ENCODE peak calls at places on chromosomes 4 and X, in eight cellular contexts. One of them, this sample, is unnamed.

GRCh38 chr4:106351016-106351415 is 17.6 kb downstream of the GIMD1 start:
- DNase-seq in GM19239: no peak
- DNase-seq in activated CD4-positive, alpha-beta T cell treated with anti-CD3 and anti-CD28 coated beads for 36 hours: no peak
- DNase-seq in activated naive CD8-positive, alpha-beta T cell treated with anti-CD3 and anti-CD28 coated beads, Interleukin-2, amount 50 U/mL, for 24 hours: no peak
- DNase-seq in EH: no peak
- DNase-seq in activated naive CD4-positive, alpha-beta T cell: no peak
- DNase-seq in nephron progenitor cell: no peak
- DNase-seq in endodermal cell: no peak
- DNase-seq in this sample: no peak

GRCh38 chrX:70636218-70636617 is 191.6 kb downstream of the DLG3 start:
- DNase-seq in GM19239: no peak
- DNase-seq in activated CD4-positive, alpha-beta T cell treated with anti-CD3 and anti-CD28 coated beads for 36 hours: no peak
- DNase-seq in activated naive CD8-positive, alpha-beta T cell treated with anti-CD3 and anti-CD28 coated beads, Interleukin-2, amount 50 U/mL, for 24 hours: no peak
- DNase-seq in EH: no peak
- DNase-seq in activated naive CD4-positive, alpha-beta T cell: no peak
- DNase-seq in nephron progenitor cell: no peak
- DNase-seq in endodermal cell: no peak
- DNase-seq in this sample: no peak

GRCh38 chr4:145216532-145216931 is 36.1 kb upstream of the OTUD4 start:
- DNase-seq in GM19239: no peak
- DNase-seq in activated CD4-positive, alpha-beta T cell treated with anti-CD3 and anti-CD28 coated beads for 36 hours: no peak
- DNase-seq in activated naive CD8-positive, alpha-beta T cell treated with anti-CD3 and anti-CD28 coated beads, Interleukin-2, amount 50 U/mL, for 24 hours: no peak
- DNase-seq in EH: peak
- DNase-seq in activated naive CD4-positive, alpha-beta T cell: no peak
- DNase-seq in nephron progenitor cell: no peak
- DNase-seq in endodermal cell: no peak
- DNase-seq in this sample: no peak

GRCh38 chrX:111812889-111813563 is 63.0 kb upstream of the TRPC5OS start:
- DNase-seq in GM19239: no peak
- DNase-seq in activated CD4-positive, alpha-beta T cell treated with anti-CD3 and anti-CD28 coated beads for 36 hours: no peak
- DNase-seq in activated naive CD8-positive, alpha-beta T cell treated with anti-CD3 and anti-CD28 coated beads, Interleukin-2, amount 50 U/mL, for 24 hours: no peak
- DNase-seq in EH: no peak
- DNase-seq in activated naive CD4-positive, alpha-beta T cell: no peak
- DNase-seq in nephron progenitor cell: no peak
- DNase-seq in endodermal cell: no peak
- DNase-seq in this sample: no peak

GRCh38 chrX:1239681-1240142 is 27.3 kb upstream of the CRLF2 start:
- DNase-seq in GM19239: peak
- DNase-seq in activated CD4-positive, alpha-beta T cell treated with anti-CD3 and anti-CD28 coated beads for 36 hours: peak
- DNase-seq in activated naive CD8-positive, alpha-beta T cell treated with anti-CD3 and anti-CD28 coated beads, Interleukin-2, amount 50 U/mL, for 24 hours: peak
- DNase-seq in EH: no peak
- DNase-seq in activated naive CD4-positive, alpha-beta T cell: no peak
- DNase-seq in nephron progenitor cell: no peak
- DNase-seq in endodermal cell: no peak
- DNase-seq in this sample: peak

GRCh38 chr4:8026455-8026854 is 86.8 kb upstream of the AFAP1 start:
- DNase-seq in GM19239: no peak
- DNase-seq in activated CD4-positive, alpha-beta T cell treated with anti-CD3 and anti-CD28 coated beads for 36 hours: no peak
- DNase-seq in activated naive CD8-positive, alpha-beta T cell treated with anti-CD3 and anti-CD28 coated beads, Interleukin-2, amount 50 U/mL, for 24 hours: no peak
- DNase-seq in EH: no peak
- DNase-seq in activated naive CD4-positive, alpha-beta T cell: no peak
- DNase-seq in nephron progenitor cell: no peak
- DNase-seq in endodermal cell: no peak
- DNase-seq in this sample: no peak

GRCh38 chr4:90922174-90922573 is 795.0 kb downstream of the CCSER1 start:
- DNase-seq in GM19239: no peak
- DNase-seq in activated CD4-positive, alpha-beta T cell treated with anti-CD3 and anti-CD28 coated beads for 36 hours: no peak
- DNase-seq in activated naive CD8-positive, alpha-beta T cell treated with anti-CD3 and anti-CD28 coated beads, Interleukin-2, amount 50 U/mL, for 24 hours: no peak
- DNase-seq in EH: no peak
- DNase-seq in activated naive CD4-positive, alpha-beta T cell: no peak
- DNase-seq in nephron progenitor cell: no peak
- DNase-seq in endodermal cell: no peak
- DNase-seq in this sample: no peak

GRCh38 chr4:25843340-25844097 is 19.3 kb downstream of the SEL1L3 start:
- DNase-seq in GM19239: no peak
- DNase-seq in activated CD4-positive, alpha-beta T cell treated with anti-CD3 and anti-CD28 coated beads for 36 hours: peak
- DNase-seq in activated naive CD8-positive, alpha-beta T cell treated with anti-CD3 and anti-CD28 coated beads, Interleukin-2, amount 50 U/mL, for 24 hours: no peak
- DNase-seq in EH: no peak
- DNase-seq in activated naive CD4-positive, alpha-beta T cell: no peak
- DNase-seq in nephron progenitor cell: no peak
- DNase-seq in endodermal cell: no peak
- DNase-seq in this sample: peak

GRCh38 chr4:152896819-152897218 is 39.3 kb upstream of the FHDC1 start:
- DNase-seq in GM19239: no peak
- DNase-seq in activated CD4-positive, alpha-beta T cell treated with anti-CD3 and anti-CD28 coated beads for 36 hours: no peak
- DNase-seq in activated naive CD8-positive, alpha-beta T cell treated with anti-CD3 and anti-CD28 coated beads, Interleukin-2, amount 50 U/mL, for 24 hours: no peak
- DNase-seq in EH: peak
- DNase-seq in activated naive CD4-positive, alpha-beta T cell: no peak
- DNase-seq in nephron progenitor cell: no peak
- DNase-seq in endodermal cell: no peak
- DNase-seq in this sample: no peak

GRCh38 chrX:72716766-72717165 is 2.7 kb upstream of the PHKA1 start:
- DNase-seq in GM19239: no peak
- DNase-seq in activated CD4-positive, alpha-beta T cell treated with anti-CD3 and anti-CD28 coated beads for 36 hours: no peak
- DNase-seq in activated naive CD8-positive, alpha-beta T cell treated with anti-CD3 and anti-CD28 coated beads, Interleukin-2, amount 50 U/mL, for 24 hours: no peak
- DNase-seq in EH: no peak
- DNase-seq in activated naive CD4-positive, alpha-beta T cell: no peak
- DNase-seq in nephron progenitor cell: no peak
- DNase-seq in endodermal cell: no peak
- DNase-seq in this sample: no peak

GRCh38 chrX:143635915-143636314 is at the start of gene SLITRK4:
- DNase-seq in GM19239: no peak
- DNase-seq in activated CD4-positive, alpha-beta T cell treated with anti-CD3 and anti-CD28 coated beads for 36 hours: no peak
- DNase-seq in activated naive CD8-positive, alpha-beta T cell treated with anti-CD3 and anti-CD28 coated beads, Interleukin-2, amount 50 U/mL, for 24 hours: no peak
- DNase-seq in EH: no peak
- DNase-seq in activated naive CD4-positive, alpha-beta T cell: no peak
- DNase-seq in nephron progenitor cell: peak
- DNase-seq in endodermal cell: peak
- DNase-seq in this sample: peak

GRCh38 chrX:32289356-32289755 is 922.0 kb downstream of the DMD start:
- DNase-seq in GM19239: no peak
- DNase-seq in activated CD4-positive, alpha-beta T cell treated with anti-CD3 and anti-CD28 coated beads for 36 hours: no peak
- DNase-seq in activated naive CD8-positive, alpha-beta T cell treated with anti-CD3 and anti-CD28 coated beads, Interleukin-2, amount 50 U/mL, for 24 hours: no peak
- DNase-seq in EH: no peak
- DNase-seq in activated naive CD4-positive, alpha-beta T cell: no peak
- DNase-seq in nephron progenitor cell: no peak
- DNase-seq in endodermal cell: no peak
- DNase-seq in this sample: peak

GRCh38 chr4:110164251-110164650 is 34.2 kb downstream of the ELOVL6 start:
- DNase-seq in GM19239: no peak
- DNase-seq in activated CD4-positive, alpha-beta T cell treated with anti-CD3 and anti-CD28 coated beads for 36 hours: peak
- DNase-seq in activated naive CD8-positive, alpha-beta T cell treated with anti-CD3 and anti-CD28 coated beads, Interleukin-2, amount 50 U/mL, for 24 hours: no peak
- DNase-seq in EH: peak
- DNase-seq in activated naive CD4-positive, alpha-beta T cell: no peak
- DNase-seq in nephron progenitor cell: no peak
- DNase-seq in endodermal cell: no peak
- DNase-seq in this sample: peak

GRCh38 chrX:135931644-135932487 is 38.4 kb downstream of the SAGE1 start:
- DNase-seq in GM19239: peak
- DNase-seq in activated CD4-positive, alpha-beta T cell treated with anti-CD3 and anti-CD28 coated beads for 36 hours: peak
- DNase-seq in activated naive CD8-positive, alpha-beta T cell treated with anti-CD3 and anti-CD28 coated beads, Interleukin-2, amount 50 U/mL, for 24 hours: peak
- DNase-seq in EH: peak
- DNase-seq in activated naive CD4-positive, alpha-beta T cell: peak
- DNase-seq in nephron progenitor cell: peak
- DNase-seq in endodermal cell: peak
- DNase-seq in this sample: peak

GRCh38 chrX:107624893-107625292 is 3.4 kb upstream of the PRPS1 start:
- DNase-seq in GM19239: no peak
- DNase-seq in activated CD4-positive, alpha-beta T cell treated with anti-CD3 and anti-CD28 coated beads for 36 hours: no peak
- DNase-seq in activated naive CD8-positive, alpha-beta T cell treated with anti-CD3 and anti-CD28 coated beads, Interleukin-2, amount 50 U/mL, for 24 hours: no peak
- DNase-seq in EH: no peak
- DNase-seq in activated naive CD4-positive, alpha-beta T cell: no peak
- DNase-seq in nephron progenitor cell: no peak
- DNase-seq in endodermal cell: no peak
- DNase-seq in this sample: no peak

GRCh38 chrX:153732406-153732805 is 7.8 kb downstream of the ABCD1 start:
- DNase-seq in GM19239: no peak
- DNase-seq in activated CD4-positive, alpha-beta T cell treated with anti-CD3 and anti-CD28 coated beads for 36 hours: no peak
- DNase-seq in activated naive CD8-positive, alpha-beta T cell treated with anti-CD3 and anti-CD28 coated beads, Interleukin-2, amount 50 U/mL, for 24 hours: no peak
- DNase-seq in EH: peak
- DNase-seq in activated naive CD4-positive, alpha-beta T cell: no peak
- DNase-seq in nephron progenitor cell: no peak
- DNase-seq in endodermal cell: no peak
- DNase-seq in this sample: no peak

GRCh38 chr4:8297691-8298485 is 28.3 kb downstream of the HTRA3 start:
- DNase-seq in GM19239: no peak
- DNase-seq in activated CD4-positive, alpha-beta T cell treated with anti-CD3 and anti-CD28 coated beads for 36 hours: peak
- DNase-seq in activated naive CD8-positive, alpha-beta T cell treated with anti-CD3 and anti-CD28 coated beads, Interleukin-2, amount 50 U/mL, for 24 hours: no peak
- DNase-seq in EH: peak
- DNase-seq in activated naive CD4-positive, alpha-beta T cell: no peak
- DNase-seq in nephron progenitor cell: no peak
- DNase-seq in endodermal cell: peak
- DNase-seq in this sample: no peak

GRCh38 chr4:101987623-101988243 is 197.2 kb downstream of the BANK1 start:
- DNase-seq in GM19239: peak
- DNase-seq in activated CD4-positive, alpha-beta T cell treated with anti-CD3 and anti-CD28 coated beads for 36 hours: no peak
- DNase-seq in activated naive CD8-positive, alpha-beta T cell treated with anti-CD3 and anti-CD28 coated beads, Interleukin-2, amount 50 U/mL, for 24 hours: no peak
- DNase-seq in EH: no peak
- DNase-seq in activated naive CD4-positive, alpha-beta T cell: no peak
- DNase-seq in nephron progenitor cell: no peak
- DNase-seq in endodermal cell: no peak
- DNase-seq in this sample: no peak

GRCh38 chr4:53548662-53549061 is 42.6 kb downstream of the LNX1 start:
- DNase-seq in GM19239: no peak
- DNase-seq in activated CD4-positive, alpha-beta T cell treated with anti-CD3 and anti-CD28 coated beads for 36 hours: no peak
- DNase-seq in activated naive CD8-positive, alpha-beta T cell treated with anti-CD3 and anti-CD28 coated beads, Interleukin-2, amount 50 U/mL, for 24 hours: no peak
- DNase-seq in EH: no peak
- DNase-seq in activated naive CD4-positive, alpha-beta T cell: no peak
- DNase-seq in nephron progenitor cell: no peak
- DNase-seq in endodermal cell: no peak
- DNase-seq in this sample: no peak

GRCh38 chr4:107631568-107631967 is 88.5 kb downstream of the PAPSS1 start:
- DNase-seq in GM19239: no peak
- DNase-seq in activated CD4-positive, alpha-beta T cell treated with anti-CD3 and anti-CD28 coated beads for 36 hours: no peak
- DNase-seq in activated naive CD8-positive, alpha-beta T cell treated with anti-CD3 and anti-CD28 coated beads, Interleukin-2, amount 50 U/mL, for 24 hours: no peak
- DNase-seq in EH: no peak
- DNase-seq in activated naive CD4-positive, alpha-beta T cell: no peak
- DNase-seq in nephron progenitor cell: no peak
- DNase-seq in endodermal cell: no peak
- DNase-seq in this sample: no peak